ENCODE peak calls at places on chromosome 7, in eight cellular contexts. B is K562, O is HepG2, U is GM23338, E is prostate gland, P is transverse colon, G is HCT116, J is stomach. F is an unnamed sample. For H3K4me1, the result is how much of the 10 kb centered on the place peaks cover.

GRCh38 chr7:123624527-123625183 is 23.0 kb downstream of the ASB15 start:
- DNase-seq in E (no peak), J (peak), P (peak), U (peak), O (peak), B (peak), G (no peak), F (no peak)

GRCh38 chr7:5001911-5002310 is 42.9 kb upstream of the MMD2 start:
- DNase-seq in J (no peak), B (no peak), E (no peak), O (no peak), U (no peak), G (no peak), P (no peak), F (no peak)

GRCh38 chr7:130822642-130823041 is 88.6 kb upstream of the KLF14 start:
- DNase-seq in O (no peak), P (no peak), J (no peak), U (no peak), E (no peak), B (no peak), G (no peak), F (no peak)

GRCh38 chr7:155357573-155358041 is 59.9 kb downstream of the INSIG1 start:
- DNase-seq in B (no peak), O (no peak), G (no peak), J (no peak), E (no peak), U (no peak), P (no peak), F (peak)

GRCh38 chr7:68107968-68108367 is 1111.3 kb downstream of the TYW1 start:
- DNase-seq in O (no peak), G (no peak), J (no peak), B (no peak), E (no peak), U (no peak), P (no peak), F (no peak)

GRCh38 chr7:92057375-92057774 is 76.9 kb downstream of the CYP51A1 start:
- DNase-seq in P (peak), U (peak), J (peak), G (no peak), O (no peak), E (peak), B (no peak), F (no peak)

GRCh38 chr7:147510913-147511312 is 1079.7 kb upstream of the C7orf33 start:
- DNase-seq in B (no peak), J (no peak), P (no peak), E (no peak), G (no peak), U (no peak), O (no peak), F (no peak)

GRCh38 chr7:133642907-133643306 is 390.0 kb downstream of the EXOC4 start:
- DNase-seq in U (no peak), P (no peak), E (no peak), O (no peak), B (no peak), J (no peak), G (no peak), F (no peak)

GRCh38 chr7:100562195-100563099 is 11.3 kb downstream of the SAP25 start:
- DNase-seq in B (no peak), O (no peak), E (no peak), J (no peak), P (no peak), U (no peak), G (no peak), F (no peak)

GRCh38 chr7:17487343-17487742 is 188.9 kb downstream of the AHR start:
- DNase-seq in J (no peak), U (no peak), G (no peak), B (no peak), P (no peak), E (no peak), O (no peak), F (no peak)

GRCh38 chr7:43247757-43248156 is 135.3 kb downstream of the HECW1 start:
- DNase-seq in P (no peak), E (no peak), G (no peak), J (no peak), B (no peak), U (no peak), O (no peak), F (no peak)

GRCh38 chr7:44148961-44149550 is 7.9 kb upstream of the MYL7 start:
- DNase-seq in E (no peak), U (no peak), O (no peak), P (no peak), B (no peak), J (no peak), G (no peak), F (no peak)

GRCh38 chr7:27917119-27917518 is 177.2 kb downstream of the TAX1BP1 start:
- DNase-seq in B (no peak), O (no peak), J (no peak), P (no peak), G (no peak), U (no peak), E (no peak), F (no peak)

GRCh38 chr7:65980478-65981250 is 1.3 kb downstream of the GUSB start:
- DNase-seq in G (no peak), P (peak), E (no peak), O (no peak), U (peak), J (peak), B (peak), F (peak)

GRCh38 chr7:6615853-6616555 is 594 bp downstream of the ZNF853 start:
- DNase-seq in J (no peak), U (peak), B (no peak), G (no peak), P (no peak), E (no peak), O (peak), F (no peak)

GRCh38 chr7:47401571-47402570 is 180.0 kb downstream of the TNS3 start:
- DNase-seq in J (peak), G (no peak), E (no peak), O (no peak), U (no peak), B (no peak), P (peak), F (peak)

GRCh38 chr7:74453321-74454011 is at the start of gene GTF2IRD1:
- DNase-seq in O (peak), E (peak), U (peak), B (peak), J (peak), P (peak), G (no peak), F (no peak)

GRCh38 chr7:27117687-27118491 is 12.7 kb downstream of the HOXA4 start:
- DNase-seq in G (no peak), E (no peak), O (no peak), B (no peak), U (peak), P (no peak), J (no peak), F (no peak)

GRCh38 chr7:32618987-32619386 is 123.7 kb downstream of the AVL9 start:
- DNase-seq in P (no peak), B (no peak), E (no peak), U (no peak), G (no peak), O (no peak), J (no peak), F (no peak)

GRCh38 chr7:127608446-127608845 is 9.5 kb downstream of the PAX4 start:
- DNase-seq in O (no peak), P (no peak), J (no peak), E (no peak), G (no peak), U (no peak), B (no peak), F (no peak)

GRCh38 chr7:101858437-101859385 is 41.3 kb downstream of the CUX1 start:
- DNase-seq in O (peak), B (no peak), U (no peak), P (no peak), J (no peak), G (no peak), E (no peak), F (no peak)

GRCh38 chr7:46486264-46487206 is 565.5 kb upstream of the IGFBP3 start:
- DNase-seq in P (peak), E (no peak), U (no peak), J (no peak), O (no peak), B (no peak), G (no peak), F (peak)

GRCh38 chr7:20964214-20964613 is 177.5 kb upstream of the SP8 start:
- DNase-seq in U (no peak), J (no peak), G (no peak), E (no peak), B (no peak), O (no peak), P (no peak), F (no peak)

GRCh38 chr7:94431620-94432295 is 37.1 kb downstream of the COL1A2 start:
- DNase-seq in G (no peak), J (no peak), P (no peak), E (no peak), O (no peak), U (no peak), B (no peak), F (no peak)

GRCh38 chr7:13673290-13673689 is 316.2 kb downstream of the ETV1 start:
- DNase-seq in P (no peak), U (no peak), O (no peak), E (no peak), J (no peak), G (no peak), B (no peak), F (no peak)

GRCh38 chr7:25913574-25914224 is 238.3 kb upstream of the NFE2L3 start:
- DNase-seq in P (no peak), U (no peak), J (no peak), G (no peak), B (no peak), E (no peak), O (no peak), F (no peak)

GRCh38 chr7:89559596-89559995 is 594.7 kb upstream of the STEAP1 start:
- DNase-seq in J (no peak), E (no peak), O (no peak), G (no peak), U (no peak), P (no peak), B (no peak), F (no peak)

GRCh38 chr7:152145853-152146466 is 120.5 kb downstream of the GALNT11 start:
- DNase-seq in J (no peak), U (peak), G (peak), B (no peak), O (peak), P (peak), E (peak), F (no peak)

GRCh38 chr7:45703911-45704682 is 129.9 kb downstream of the ADCY1 start:
- DNase-seq in U (no peak), O (no peak), G (no peak), J (peak), E (no peak), P (no peak), B (no peak), F (no peak)

GRCh38 chr7:84092207-84092606 is 102.4 kb downstream of the SEMA3A start:
- DNase-seq in U (no peak), O (no peak), B (no peak), J (no peak), E (no peak), G (no peak), P (no peak), F (no peak)

DNA sequence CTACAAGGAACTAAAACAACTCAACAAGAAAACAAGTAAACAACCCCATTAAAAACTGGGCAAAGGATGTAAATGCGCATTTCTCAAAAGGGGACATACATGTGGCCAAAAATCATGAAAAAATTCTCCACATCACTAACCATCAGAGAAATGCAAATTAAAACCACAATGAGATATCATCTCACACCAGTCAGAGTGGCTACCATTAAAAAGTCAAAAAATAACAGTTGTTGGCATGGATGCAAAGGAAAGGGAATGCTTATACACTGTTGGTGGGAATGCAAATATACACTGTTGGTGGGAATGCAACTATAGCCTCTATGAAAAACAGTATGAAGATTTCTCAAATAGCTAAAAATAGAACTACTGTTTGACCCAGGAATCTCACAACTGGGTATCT is 60.0 kb upstream of the LANCL2 start:
- DNase-seq in O (no peak), P (no peak), U (no peak), B (no peak), G (no peak), J (no peak), E (no peak), F (no peak)
- TF ChIP-seq CTCF in O (no peak), P (no peak), U (no peak), B (no peak), G (no peak), J (no peak), E (no peak), F (no peak)

DNA sequence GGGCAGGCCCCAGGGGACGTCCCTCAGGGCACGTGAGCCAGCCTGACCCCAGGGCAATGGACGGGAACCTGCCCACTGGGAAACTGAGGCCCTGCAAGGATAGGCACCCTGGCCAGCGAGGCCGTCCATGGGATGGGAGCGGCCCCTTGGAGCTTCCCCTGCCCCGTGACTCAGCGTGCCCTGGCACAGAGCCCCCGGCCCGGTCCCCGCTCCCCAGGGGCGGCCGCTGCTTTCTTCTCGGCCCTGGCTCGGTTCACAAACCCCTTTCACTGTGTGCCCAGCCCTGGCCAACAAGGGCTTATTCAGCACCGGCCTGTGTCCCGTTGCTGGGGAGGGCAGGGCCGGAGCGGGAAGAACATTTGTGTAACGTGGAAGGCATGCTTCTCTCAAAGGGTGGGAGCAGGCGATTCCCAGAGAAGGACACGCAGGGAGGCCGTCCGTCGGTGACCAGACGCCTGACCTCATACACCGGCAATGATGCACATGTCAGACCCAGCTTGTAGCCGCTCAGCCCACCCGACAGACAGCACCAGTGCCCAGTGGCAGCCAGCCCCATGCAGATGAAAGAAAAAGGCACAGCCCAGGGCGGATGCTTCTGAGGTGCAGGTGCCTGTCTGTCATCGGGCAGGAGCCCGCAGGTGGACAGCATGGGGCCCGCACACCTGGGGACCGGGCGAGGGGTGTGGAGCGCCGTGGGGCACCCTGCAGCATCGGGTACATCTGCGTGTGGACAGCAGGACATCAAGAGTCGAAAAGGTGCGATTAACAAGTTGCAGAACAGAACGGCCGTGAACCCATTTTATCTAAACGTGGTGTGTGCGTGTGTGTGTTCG is 94.5 kb downstream of the PDGFA start:
- DNase-seq in O (no peak), J (no peak), U (no peak), E (no peak), P (no peak), G (no peak), B (no peak), F (no peak)
- TF ChIP-seq POLR2AphosphoS5 in O (no peak), J (no peak), U (no peak), E (no peak), P (peak), G (no peak), B (no peak), F (no peak)

DNA sequence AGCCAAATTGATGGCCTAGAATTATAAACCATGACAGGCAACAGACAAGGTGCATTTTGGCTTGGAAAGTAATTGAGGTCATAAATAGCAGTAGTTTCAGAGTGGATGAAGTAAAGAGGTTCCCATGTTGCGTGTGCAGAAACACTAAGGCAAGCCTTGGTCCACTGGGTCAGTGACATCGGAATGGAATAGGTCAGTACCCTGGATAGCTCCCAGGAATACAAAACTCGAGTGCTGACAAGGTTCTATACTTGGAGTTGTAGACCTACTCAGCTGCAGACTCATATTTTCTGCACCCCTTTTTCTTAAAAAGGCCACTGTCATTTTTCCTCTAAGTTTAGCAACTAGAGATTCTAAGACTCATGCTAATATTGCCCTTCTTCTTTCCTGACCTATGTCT is 132.8 kb downstream of the DYNC1I1 start:
- DNase-seq in J (no peak), E (no peak), O (no peak), B (no peak), U (peak), P (no peak), G (no peak), F (no peak)
- H3K4me1 ChIP-seq in J (under half), E (under half), O (under half), B (under half), U (under half), P (under half), G (under half), F (under half)

GRCh38 chr7:117312593-117312992 is 10.3 kb downstream of the WNT2 start:
- DNase-seq in J (no peak), U (no peak), G (no peak), E (no peak), B (no peak), P (no peak), O (no peak), F (no peak)
- TF ChIP-seq CTCF in J (no peak), U (peak), G (peak), E (no peak), B (no peak), P (no peak), O (no peak), F (no peak)